ENCODE peak calls at places on chromosomes 5 and 9, in five cellular contexts. R, H, P, A and J are unnamed samples.

GRCh38 chr5:115723224-115723623 is 93.2 kb downstream of the CDO1 start:
- DNase-seq in R (no peak), H (no peak), P (no peak), A (no peak), J (no peak)

GRCh38 chr9:12737871-12738270 is 36.9 kb upstream of the LURAP1L start:
- DNase-seq in R (no peak), H (no peak), P (no peak), A (no peak), J (no peak)

GRCh38 chr5:122093861-122094650 is 16.0 kb upstream of the LOX start:
- DNase-seq in R (no peak), H (no peak), P (no peak), A (peak; percentile 86), J (no peak)

GRCh38 chr9:35367451-35367850 is 122.5 kb upstream of the RUSC2 start:
- DNase-seq in R (no peak), H (no peak), P (peak; percentile 64), A (peak; percentile 93), J (no peak)

GRCh38 chr9:14428781-14429230 is 114.9 kb upstream of the NFIB start:
- DNase-seq in R (peak; percentile 79), H (no peak), P (peak; percentile 50), A (peak; percentile 77), J (peak; percentile 41)

GRCh38 chr5:79111387-79111959 is at the start of gene BHMT:
- DNase-seq in R (no peak), H (no peak), P (no peak), A (no peak), J (no peak)

GRCh38 chr5:138833726-138834480 is 41.2 kb downstream of the LRRTM2 start:
- DNase-seq in R (no peak), H (no peak), P (no peak), A (no peak), J (no peak)

GRCh38 chr9:133737071-133737773 is 930 bp downstream of the SARDH start:
- DNase-seq in R (peak; percentile 65), H (no peak), P (no peak), A (no peak), J (no peak)

GRCh38 chr5:54845567-54845941 is 139.8 kb downstream of the ESM1 start:
- DNase-seq in R (no peak), H (no peak), P (no peak), A (peak; percentile 83), J (no peak)

GRCh38 chr5:84381501-84382362 is 2.9 kb downstream of the EDIL3 start:
- DNase-seq in R (no peak), H (no peak), P (no peak), A (peak; percentile 3), J (no peak)

GRCh38 chr5:60668715-60669304 is 31.2 kb downstream of the DEPDC1B start:
- DNase-seq in R (no peak), H (no peak), P (no peak), A (peak; percentile 42), J (peak; percentile 44)

GRCh38 chr5:141869514-141869913 is 8.7 kb downstream of the PCDH1 start:
- DNase-seq in R (peak; percentile 49), H (no peak), P (no peak), A (peak; percentile 31), J (no peak)

GRCh38 chr9:2209400-2209799 is 194.3 kb downstream of the SMARCA2 start:
- DNase-seq in R (no peak), H (no peak), P (no peak), A (no peak), J (no peak)

GRCh38 chr9:132716007-132716406 is 45.7 kb downstream of the GTF3C4 start:
- DNase-seq in R (no peak), H (no peak), P (no peak), A (no peak), J (no peak)

GRCh38 chr9:79969866-79970265 is 398.1 kb downstream of the TLE4 start:
- DNase-seq in R (no peak), H (no peak), P (no peak), A (no peak), J (no peak)

GRCh38 chr9:89940625-89941024 is 335.8 kb downstream of the GADD45G start:
- DNase-seq in R (no peak), H (no peak), P (peak; percentile 26), A (peak; percentile 61), J (no peak)

GRCh38 chr5:32664523-32664922 is 46.6 kb upstream of the NPR3 start:
- DNase-seq in R (no peak), H (no peak), P (no peak), A (no peak), J (no peak)

GRCh38 chr9:115035872-115036612 is 81.9 kb downstream of the TNC start:
- DNase-seq in R (no peak), H (no peak), P (no peak), A (peak; percentile 84), J (no peak)

GRCh38 chr9:135827301-135827700 is 80.0 kb downstream of the CAMSAP1 start:
- DNase-seq in R (peak; percentile 46), H (no peak), P (no peak), A (no peak), J (no peak)

GRCh38 chr5:87110721-87111120 is 157.0 kb upstream of the RASA1 start:
- DNase-seq in R (no peak), H (no peak), P (no peak), A (no peak), J (no peak)

GRCh38 chr9:101235105-101235866 is 149.5 kb downstream of the BAAT start:
- DNase-seq in R (no peak), H (no peak), P (no peak), A (peak; percentile 33), J (peak; percentile 26)

GRCh38 chr9:132804576-132805295 is 73.3 kb downstream of the AK8 start:
- DNase-seq in R (no peak), H (no peak), P (no peak), A (no peak), J (no peak)

GRCh38 chr9:97572196-97572891 is 60.8 kb downstream of the TSTD2 start:
- DNase-seq in R (peak; percentile 65), H (no peak), P (no peak), A (no peak), J (no peak)

GRCh38 chr9:85900504-85901201 is 40.3 kb upstream of the NAA35 start:
- DNase-seq in R (no peak), H (peak; percentile 26), P (no peak), A (peak; percentile 56), J (peak; percentile 31)

GRCh38 chr5:6720561-6720921 is 7.3 kb downstream of the TENT4A start:
- DNase-seq in R (no peak), H (no peak), P (no peak), A (no peak), J (no peak)

GRCh38 chr5:6722015-6722414 is 8.8 kb downstream of the TENT4A start:
- DNase-seq in R (peak; percentile 71), H (no peak), P (no peak), A (peak; percentile 66), J (no peak)

GRCh38 chr5:6723122-6723885 is 10.1 kb downstream of the TENT4A start:
- DNase-seq in R (peak; percentile 50), H (no peak), P (no peak), A (no peak), J (no peak)

GRCh38 chr5:6719896-6720560 is 6.8 kb downstream of the TENT4A start:
- DNase-seq in R (peak; percentile 66), H (no peak), P (no peak), A (peak; percentile 69), J (no peak)

GRCh38 chr5:6721442-6721841 is 8.2 kb downstream of the TENT4A start:
- DNase-seq in R (peak; percentile 64), H (no peak), P (no peak), A (peak; percentile 39), J (no peak)
- H3K4me3 ChIP-seq in R (peak overlapping the region; percentile 67), H (no peak overlapping the region), P (peak overlapping the region; percentile 34), A (peak overlapping the region; percentile 71), J (no peak overlapping the region)

GRCh38 chr5:133756036-133756435 is 143.7 kb upstream of the FSTL4 start:
- DNase-seq in R (peak; percentile 12), H (no peak), P (no peak), A (no peak), J (no peak)
- H3K4me3 ChIP-seq in R (no peak overlapping the region), H (no peak overlapping the region), P (no peak overlapping the region), A (no peak overlapping the region), J (no peak overlapping the region)

GRCh38 chr5:176619203-176619568 is 9.2 kb upstream of the GPRIN1 start:
- DNase-seq in R (no peak), H (peak; percentile 84), P (peak; percentile 50), A (peak; percentile 87), J (no peak)

GRCh38 chr5:176621661-176622079 is 8.7 kb downstream of the SNCB start:
- DNase-seq in R (no peak), H (no peak), P (no peak), A (no peak), J (no peak)

GRCh38 chr5:176620333-176620981 is 9.9 kb downstream of the SNCB start:
- DNase-seq in R (no peak), H (no peak), P (no peak), A (peak; percentile 24), J (no peak)

GRCh38 chr5:176618783-176619182 is 8.8 kb upstream of the GPRIN1 start:
- DNase-seq in R (no peak), H (no peak), P (no peak), A (no peak), J (no peak)

GRCh38 chr5:176619569-176620332 is 9.8 kb upstream of the GPRIN1 start:
- DNase-seq in R (no peak), H (no peak), P (no peak), A (no peak), J (no peak)
- H3K4me3 ChIP-seq in R (peak overlapping the region; percentile 52), H (peak overlapping the region; percentile 19), P (no peak overlapping the region), A (peak overlapping the region; percentile 12), J (no peak overlapping the region)

DNA sequence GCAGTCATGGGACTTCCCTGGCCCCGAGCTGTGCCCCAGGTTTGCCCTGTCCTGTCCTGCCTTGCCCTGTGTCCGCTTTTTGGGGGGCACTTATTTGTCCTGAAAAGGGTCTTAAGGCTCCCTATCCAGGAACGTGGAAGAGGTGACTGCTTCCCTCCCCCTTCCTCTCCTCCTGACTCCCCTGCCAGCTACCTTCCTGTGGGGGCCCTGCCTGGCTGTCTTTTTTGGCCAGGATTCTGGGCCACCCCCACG is 6.5 kb upstream of the KLF9 start:
- DNase-seq in R (no peak), H (no peak), P (no peak), A (no peak), J (no peak)
- H3K4me3 ChIP-seq in R (peak overlapping the region; percentile 83), H (peak overlapping the region; percentile 79), P (peak overlapping the region; percentile 59), A (peak overlapping the region; percentile 75), J (no peak overlapping the region)

GRCh38 chr9:126114850-126115460 is 211.7 kb upstream of the MVB12B start:
- DNase-seq in R (no peak), H (no peak), P (no peak), A (no peak), J (no peak)
- H3K4me3 ChIP-seq in R (no peak overlapping the region), H (no peak overlapping the region), P (no peak overlapping the region), A (no peak overlapping the region), J (no peak overlapping the region)

GRCh38 chr9:92151691-92152393 is 36.6 kb upstream of the SPTLC1 start:
- DNase-seq in R (no peak), H (no peak), P (no peak), A (peak; percentile 97), J (no peak)
- H3K4me3 ChIP-seq in R (no peak overlapping the region), H (no peak overlapping the region), P (no peak overlapping the region), A (peak overlapping the region; percentile 35), J (no peak overlapping the region)

DNA sequence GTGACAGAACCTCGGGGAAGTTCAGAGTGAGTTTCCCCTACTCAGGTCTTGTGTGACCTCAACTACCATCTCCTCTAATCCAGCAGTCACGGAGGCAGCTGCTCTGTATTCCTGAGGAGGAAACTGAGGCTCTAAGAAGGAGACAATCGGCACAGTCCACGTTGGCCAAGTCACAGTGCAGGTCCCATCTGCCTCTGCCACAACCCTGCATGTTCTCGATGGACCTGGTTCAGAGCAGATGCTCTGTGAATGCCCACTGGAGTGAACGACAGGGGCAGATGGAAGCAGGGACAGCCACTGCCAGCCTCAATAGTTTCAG is 720 bp upstream of the ERGIC1 start:
- DNase-seq in R (peak; percentile 75), H (no peak), P (no peak), A (no peak), J (no peak)
- H3K4me3 ChIP-seq in R (peak overlapping the region; percentile 95), H (peak overlapping the region; percentile 81), P (no peak overlapping the region), A (peak overlapping the region; percentile 92), J (peak overlapping the region; percentile 91)